ENCODE peak calls at places on chromosomes 3 and 15, in five cellular contexts. One of them, this sample, is unnamed.

GRCh38 chr3:128066111-128066510 is 13.9 kb downstream of the SEC61A1 start:
- DNase-seq in smooth muscle cell of the brain vasculature: no peak
- DNase-seq in stimulated activated CD8-positive, alpha-beta memory T cell treated with anti-CD3 and anti-CD28 coated beads, Interleukin-15, amount 100 ng/mL, for 4 hours: no peak
- DNase-seq in activated naive CD4-positive, alpha-beta T cell: no peak
- DNase-seq in activated CD8-positive, alpha-beta memory T cell treated with anti-CD3 and anti-CD28 coated beads for 24 hours: no peak
- DNase-seq in this sample: no peak

GRCh38 chr15:79179597-79179996 is 89.0 kb upstream of the RASGRF1 start:
- DNase-seq in smooth muscle cell of the brain vasculature: no peak
- DNase-seq in stimulated activated CD8-positive, alpha-beta memory T cell treated with anti-CD3 and anti-CD28 coated beads, Interleukin-15, amount 100 ng/mL, for 4 hours: no peak
- DNase-seq in activated naive CD4-positive, alpha-beta T cell: no peak
- DNase-seq in activated CD8-positive, alpha-beta memory T cell treated with anti-CD3 and anti-CD28 coated beads for 24 hours: no peak
- DNase-seq in this sample: no peak

GRCh38 chr3:14496351-14496750 is 43.8 kb downstream of the GRIP2 start:
- DNase-seq in smooth muscle cell of the brain vasculature: no peak
- DNase-seq in stimulated activated CD8-positive, alpha-beta memory T cell treated with anti-CD3 and anti-CD28 coated beads, Interleukin-15, amount 100 ng/mL, for 4 hours: no peak
- DNase-seq in activated naive CD4-positive, alpha-beta T cell: no peak
- DNase-seq in activated CD8-positive, alpha-beta memory T cell treated with anti-CD3 and anti-CD28 coated beads for 24 hours: no peak
- DNase-seq in this sample: no peak

GRCh38 chr3:110577856-110578255 is 493.8 kb upstream of the NECTIN3 start:
- DNase-seq in smooth muscle cell of the brain vasculature: no peak
- DNase-seq in stimulated activated CD8-positive, alpha-beta memory T cell treated with anti-CD3 and anti-CD28 coated beads, Interleukin-15, amount 100 ng/mL, for 4 hours: no peak
- DNase-seq in activated naive CD4-positive, alpha-beta T cell: no peak
- DNase-seq in activated CD8-positive, alpha-beta memory T cell treated with anti-CD3 and anti-CD28 coated beads for 24 hours: no peak
- DNase-seq in this sample: no peak

GRCh38 chr3:128279594-128279880 is 126.3 kb downstream of the EEFSEC start:
- DNase-seq in smooth muscle cell of the brain vasculature: no peak
- DNase-seq in stimulated activated CD8-positive, alpha-beta memory T cell treated with anti-CD3 and anti-CD28 coated beads, Interleukin-15, amount 100 ng/mL, for 4 hours: no peak
- DNase-seq in activated naive CD4-positive, alpha-beta T cell: no peak
- DNase-seq in activated CD8-positive, alpha-beta memory T cell treated with anti-CD3 and anti-CD28 coated beads for 24 hours: no peak
- DNase-seq in this sample: no peak

GRCh38 chr15:87477759-87478687 is 778.5 kb downstream of the NTRK3 start:
- DNase-seq in smooth muscle cell of the brain vasculature: peak; percentile 35
- DNase-seq in stimulated activated CD8-positive, alpha-beta memory T cell treated with anti-CD3 and anti-CD28 coated beads, Interleukin-15, amount 100 ng/mL, for 4 hours: no peak
- DNase-seq in activated naive CD4-positive, alpha-beta T cell: no peak
- DNase-seq in activated CD8-positive, alpha-beta memory T cell treated with anti-CD3 and anti-CD28 coated beads for 24 hours: no peak
- DNase-seq in this sample: peak; percentile 10

GRCh38 chr3:71859128-71859519 is 74.2 kb upstream of the PROK2 start:
- DNase-seq in smooth muscle cell of the brain vasculature: no peak
- DNase-seq in stimulated activated CD8-positive, alpha-beta memory T cell treated with anti-CD3 and anti-CD28 coated beads, Interleukin-15, amount 100 ng/mL, for 4 hours: no peak
- DNase-seq in activated naive CD4-positive, alpha-beta T cell: no peak
- DNase-seq in activated CD8-positive, alpha-beta memory T cell treated with anti-CD3 and anti-CD28 coated beads for 24 hours: no peak
- DNase-seq in this sample: peak; percentile 10

GRCh38 chr15:39192979-39193559 is 387.8 kb upstream of the THBS1 start:
- DNase-seq in smooth muscle cell of the brain vasculature: no peak
- DNase-seq in stimulated activated CD8-positive, alpha-beta memory T cell treated with anti-CD3 and anti-CD28 coated beads, Interleukin-15, amount 100 ng/mL, for 4 hours: no peak
- DNase-seq in activated naive CD4-positive, alpha-beta T cell: no peak
- DNase-seq in activated CD8-positive, alpha-beta memory T cell treated with anti-CD3 and anti-CD28 coated beads for 24 hours: no peak
- DNase-seq in this sample: no peak

GRCh38 chr3:158696618-158697017 is 24.2 kb upstream of the LXN start:
- DNase-seq in smooth muscle cell of the brain vasculature: no peak
- DNase-seq in stimulated activated CD8-positive, alpha-beta memory T cell treated with anti-CD3 and anti-CD28 coated beads, Interleukin-15, amount 100 ng/mL, for 4 hours: no peak
- DNase-seq in activated naive CD4-positive, alpha-beta T cell: no peak
- DNase-seq in activated CD8-positive, alpha-beta memory T cell treated with anti-CD3 and anti-CD28 coated beads for 24 hours: no peak
- DNase-seq in this sample: no peak

GRCh38 chr3:64732570-64732969 is 44.8 kb upstream of the ADAMTS9 start:
- DNase-seq in smooth muscle cell of the brain vasculature: peak; percentile 15
- DNase-seq in stimulated activated CD8-positive, alpha-beta memory T cell treated with anti-CD3 and anti-CD28 coated beads, Interleukin-15, amount 100 ng/mL, for 4 hours: no peak
- DNase-seq in activated naive CD4-positive, alpha-beta T cell: no peak
- DNase-seq in activated CD8-positive, alpha-beta memory T cell treated with anti-CD3 and anti-CD28 coated beads for 24 hours: no peak
- DNase-seq in this sample: no peak

GRCh38 chr3:122263058-122263457 is 62.0 kb upstream of the CSTA start:
- DNase-seq in smooth muscle cell of the brain vasculature: no peak
- DNase-seq in stimulated activated CD8-positive, alpha-beta memory T cell treated with anti-CD3 and anti-CD28 coated beads, Interleukin-15, amount 100 ng/mL, for 4 hours: no peak
- DNase-seq in activated naive CD4-positive, alpha-beta T cell: no peak
- DNase-seq in activated CD8-positive, alpha-beta memory T cell treated with anti-CD3 and anti-CD28 coated beads for 24 hours: no peak
- DNase-seq in this sample: no peak

GRCh38 chr15:78726870-78727551 is 84.3 kb downstream of the ADAMTS7 start:
- DNase-seq in smooth muscle cell of the brain vasculature: no peak
- DNase-seq in stimulated activated CD8-positive, alpha-beta memory T cell treated with anti-CD3 and anti-CD28 coated beads, Interleukin-15, amount 100 ng/mL, for 4 hours: no peak
- DNase-seq in activated naive CD4-positive, alpha-beta T cell: no peak
- DNase-seq in activated CD8-positive, alpha-beta memory T cell treated with anti-CD3 and anti-CD28 coated beads for 24 hours: peak; percentile 51
- DNase-seq in this sample: no peak

GRCh38 chr3:72177075-72178050 is 392.4 kb upstream of the PROK2 start:
- DNase-seq in smooth muscle cell of the brain vasculature: no peak
- DNase-seq in stimulated activated CD8-positive, alpha-beta memory T cell treated with anti-CD3 and anti-CD28 coated beads, Interleukin-15, amount 100 ng/mL, for 4 hours: no peak
- DNase-seq in activated naive CD4-positive, alpha-beta T cell: no peak
- DNase-seq in activated CD8-positive, alpha-beta memory T cell treated with anti-CD3 and anti-CD28 coated beads for 24 hours: no peak
- DNase-seq in this sample: no peak

GRCh38 chr3:9916734-9917680 is at the start of gene IL17RC:
- DNase-seq in smooth muscle cell of the brain vasculature: peak; percentile 65
- DNase-seq in stimulated activated CD8-positive, alpha-beta memory T cell treated with anti-CD3 and anti-CD28 coated beads, Interleukin-15, amount 100 ng/mL, for 4 hours: no peak
- DNase-seq in activated naive CD4-positive, alpha-beta T cell: no peak
- DNase-seq in activated CD8-positive, alpha-beta memory T cell treated with anti-CD3 and anti-CD28 coated beads for 24 hours: peak; percentile 73
- DNase-seq in this sample: peak; percentile 95

GRCh38 chr3:186094696-186095095 is 14.2 kb downstream of the ETV5 start:
- DNase-seq in smooth muscle cell of the brain vasculature: no peak
- DNase-seq in stimulated activated CD8-positive, alpha-beta memory T cell treated with anti-CD3 and anti-CD28 coated beads, Interleukin-15, amount 100 ng/mL, for 4 hours: no peak
- DNase-seq in activated naive CD4-positive, alpha-beta T cell: no peak
- DNase-seq in activated CD8-positive, alpha-beta memory T cell treated with anti-CD3 and anti-CD28 coated beads for 24 hours: no peak
- DNase-seq in this sample: no peak

GRCh38 chr3:30913176-30913575 is 18.7 kb upstream of the GADL1 start:
- DNase-seq in smooth muscle cell of the brain vasculature: no peak
- DNase-seq in stimulated activated CD8-positive, alpha-beta memory T cell treated with anti-CD3 and anti-CD28 coated beads, Interleukin-15, amount 100 ng/mL, for 4 hours: no peak
- DNase-seq in activated naive CD4-positive, alpha-beta T cell: no peak
- DNase-seq in activated CD8-positive, alpha-beta memory T cell treated with anti-CD3 and anti-CD28 coated beads for 24 hours: no peak
- DNase-seq in this sample: no peak

GRCh38 chr15:92921215-92922131 is 21.3 kb downstream of the CHD2 start:
- DNase-seq in smooth muscle cell of the brain vasculature: no peak
- DNase-seq in stimulated activated CD8-positive, alpha-beta memory T cell treated with anti-CD3 and anti-CD28 coated beads, Interleukin-15, amount 100 ng/mL, for 4 hours: no peak
- DNase-seq in activated naive CD4-positive, alpha-beta T cell: no peak
- DNase-seq in activated CD8-positive, alpha-beta memory T cell treated with anti-CD3 and anti-CD28 coated beads for 24 hours: no peak
- DNase-seq in this sample: no peak

GRCh38 chr3:16510620-16511319 is 2.7 kb downstream of the RFTN1 start:
- DNase-seq in smooth muscle cell of the brain vasculature: no peak
- DNase-seq in stimulated activated CD8-positive, alpha-beta memory T cell treated with anti-CD3 and anti-CD28 coated beads, Interleukin-15, amount 100 ng/mL, for 4 hours: no peak
- DNase-seq in activated naive CD4-positive, alpha-beta T cell: no peak
- DNase-seq in activated CD8-positive, alpha-beta memory T cell treated with anti-CD3 and anti-CD28 coated beads for 24 hours: no peak
- DNase-seq in this sample: no peak

GRCh38 chr3:69309810-69310209 is 76.1 kb downstream of the FRMD4B start:
- DNase-seq in smooth muscle cell of the brain vasculature: no peak
- DNase-seq in stimulated activated CD8-positive, alpha-beta memory T cell treated with anti-CD3 and anti-CD28 coated beads, Interleukin-15, amount 100 ng/mL, for 4 hours: no peak
- DNase-seq in activated naive CD4-positive, alpha-beta T cell: no peak
- DNase-seq in activated CD8-positive, alpha-beta memory T cell treated with anti-CD3 and anti-CD28 coated beads for 24 hours: no peak
- DNase-seq in this sample: no peak

GRCh38 chr3:79329154-79329553 is 438.6 kb downstream of the ROBO1 start:
- DNase-seq in smooth muscle cell of the brain vasculature: no peak
- DNase-seq in stimulated activated CD8-positive, alpha-beta memory T cell treated with anti-CD3 and anti-CD28 coated beads, Interleukin-15, amount 100 ng/mL, for 4 hours: no peak
- DNase-seq in activated naive CD4-positive, alpha-beta T cell: no peak
- DNase-seq in activated CD8-positive, alpha-beta memory T cell treated with anti-CD3 and anti-CD28 coated beads for 24 hours: no peak
- DNase-seq in this sample: peak; percentile 3

GRCh38 chr3:162507397-162507796 is 1010.8 kb downstream of the OTOL1 start:
- DNase-seq in smooth muscle cell of the brain vasculature: no peak
- DNase-seq in stimulated activated CD8-positive, alpha-beta memory T cell treated with anti-CD3 and anti-CD28 coated beads, Interleukin-15, amount 100 ng/mL, for 4 hours: no peak
- DNase-seq in activated naive CD4-positive, alpha-beta T cell: no peak
- DNase-seq in activated CD8-positive, alpha-beta memory T cell treated with anti-CD3 and anti-CD28 coated beads for 24 hours: no peak
- DNase-seq in this sample: no peak

GRCh38 chr3:151962371-151962770 is 88.9 kb downstream of the SUCNR1 start:
- DNase-seq in smooth muscle cell of the brain vasculature: no peak
- DNase-seq in stimulated activated CD8-positive, alpha-beta memory T cell treated with anti-CD3 and anti-CD28 coated beads, Interleukin-15, amount 100 ng/mL, for 4 hours: no peak
- DNase-seq in activated naive CD4-positive, alpha-beta T cell: no peak
- DNase-seq in activated CD8-positive, alpha-beta memory T cell treated with anti-CD3 and anti-CD28 coated beads for 24 hours: no peak
- DNase-seq in this sample: no peak

GRCh38 chr15:64502537-64502936 is 42.2 kb downstream of the ZNF609 start:
- DNase-seq in smooth muscle cell of the brain vasculature: no peak
- DNase-seq in stimulated activated CD8-positive, alpha-beta memory T cell treated with anti-CD3 and anti-CD28 coated beads, Interleukin-15, amount 100 ng/mL, for 4 hours: no peak
- DNase-seq in activated naive CD4-positive, alpha-beta T cell: no peak
- DNase-seq in activated CD8-positive, alpha-beta memory T cell treated with anti-CD3 and anti-CD28 coated beads for 24 hours: no peak
- DNase-seq in this sample: no peak

GRCh38 chr15:54816406-54816805 is 380.3 kb downstream of the RSL24D1 start:
- DNase-seq in smooth muscle cell of the brain vasculature: no peak
- DNase-seq in stimulated activated CD8-positive, alpha-beta memory T cell treated with anti-CD3 and anti-CD28 coated beads, Interleukin-15, amount 100 ng/mL, for 4 hours: no peak
- DNase-seq in activated naive CD4-positive, alpha-beta T cell: no peak
- DNase-seq in activated CD8-positive, alpha-beta memory T cell treated with anti-CD3 and anti-CD28 coated beads for 24 hours: no peak
- DNase-seq in this sample: no peak

GRCh38 chr3:181278468-181279238 is 289.1 kb upstream of the DNAJC19 start:
- DNase-seq in smooth muscle cell of the brain vasculature: no peak
- DNase-seq in stimulated activated CD8-positive, alpha-beta memory T cell treated with anti-CD3 and anti-CD28 coated beads, Interleukin-15, amount 100 ng/mL, for 4 hours: no peak
- DNase-seq in activated naive CD4-positive, alpha-beta T cell: no peak
- DNase-seq in activated CD8-positive, alpha-beta memory T cell treated with anti-CD3 and anti-CD28 coated beads for 24 hours: no peak
- DNase-seq in this sample: no peak

This sample was measured in HTR-8/SVneo.